ENCODE peak calls at places on chromosomes 16 and 17, in ten cellular contexts. M is esophagus squamous epithelium, H is HCT116, B is prostate gland, V is right lobe of liver, G is uterus, O is IMR-90, D is A549, A is ovary, N is HepG2. U is an unnamed sample. For H3K4me1, the result is how much of the 10 kb centered on the place peaks cover.

GRCh38 chr17:46266656-46267544 is 28.0 kb upstream of the LRRC37A start:
- DNase-seq in M (peak), H (peak), B (peak), V (peak), G (peak), O (peak), D (peak), A (peak), N (peak), U (peak)

GRCh38 chr17:76957600-76958464 is 89.6 kb downstream of the MGAT5B start:
- DNase-seq in M (no peak), H (no peak), B (no peak), V (no peak), G (no peak), O (peak), D (no peak), A (no peak), N (no peak), U (no peak)

GRCh38 chr17:2095536-2095910 is 40.6 kb downstream of the HIC1 start:
- DNase-seq in M (no peak), H (no peak), B (no peak), V (no peak), G (no peak), O (no peak), D (no peak), A (no peak), N (no peak), U (no peak)

GRCh38 chr17:2158011-2158410 is 103.1 kb downstream of the HIC1 start:
- DNase-seq in M (no peak), H (no peak), B (no peak), V (no peak), G (peak), O (peak), D (no peak), A (no peak), N (peak), U (no peak)

GRCh38 chr16:68893710-68894705 is 50.7 kb downstream of the TANGO6 start:
- DNase-seq in M (no peak), H (no peak), B (no peak), V (peak), G (no peak), O (peak), D (peak), A (no peak), N (peak), U (no peak)

GRCh38 chr17:45221081-45221996 is at the start of gene FMNL1:
- DNase-seq in M (no peak), H (no peak), B (no peak), V (peak), G (no peak), O (no peak), D (no peak), A (no peak), N (no peak), U (no peak)

GRCh38 chr16:89112377-89113151 is 18.9 kb downstream of the ACSF3 start:
- DNase-seq in M (no peak), H (no peak), B (no peak), V (no peak), G (no peak), O (no peak), D (no peak), A (no peak), N (no peak), U (no peak)

GRCh38 chr17:11950771-11951519 is 46.3 kb downstream of the ZNF18 start:
- DNase-seq in M (no peak), H (no peak), B (no peak), V (no peak), G (no peak), O (no peak), D (no peak), A (no peak), N (no peak), U (no peak)

GRCh38 chr17:81033535-81034167 is 1.3 kb upstream of the BAIAP2 start:
- DNase-seq in M (no peak), H (no peak), B (no peak), V (no peak), G (no peak), O (no peak), D (no peak), A (no peak), N (peak), U (no peak)

GRCh38 chr16:11669380-11670146 is 1.3 kb downstream of the SNN start:
- DNase-seq in M (no peak), H (no peak), B (no peak), V (peak), G (peak), O (peak), D (no peak), A (no peak), N (no peak), U (no peak)

GRCh38 chr16:30010817-30011504 is at the start of gene DOC2A:
- DNase-seq in M (no peak), H (no peak), B (no peak), V (no peak), G (no peak), O (no peak), D (no peak), A (no peak), N (no peak), U (no peak)

GRCh38 chr16:88716201-88716600 is 9.9 kb downstream of the CTU2 start:
- DNase-seq in M (no peak), H (no peak), B (no peak), V (no peak), G (no peak), O (no peak), D (no peak), A (no peak), N (no peak), U (no peak)

GRCh38 chr17:954431-955164 is 25.0 kb downstream of the NXN start:
- DNase-seq in M (no peak), H (no peak), B (no peak), V (no peak), G (peak), O (peak), D (peak), A (no peak), N (peak), U (no peak)

GRCh38 chr17:28533091-28533670 is 19.2 kb downstream of the UNC119 start:
- DNase-seq in M (no peak), H (no peak), B (peak), V (no peak), G (no peak), O (no peak), D (no peak), A (no peak), N (no peak), U (no peak)

GRCh38 chr17:80855968-80856862 is 135.4 kb upstream of the CHMP6 start:
- DNase-seq in M (no peak), H (peak), B (no peak), V (no peak), G (peak), O (peak), D (peak), A (no peak), N (peak), U (no peak)

GRCh38 chr17:77372444-77373297 is 231.9 kb downstream of the SEC14L1 start:
- DNase-seq in M (no peak), H (no peak), B (peak), V (peak), G (peak), O (peak), D (no peak), A (peak), N (peak), U (no peak)

GRCh38 chr17:21513012-21513570 is 136.9 kb downstream of the KCNJ12 start:
- DNase-seq in M (peak), H (peak), B (peak), V (peak), G (peak), O (peak), D (peak), A (peak), N (peak), U (peak)

GRCh38 chr17:36578671-36579070 is 13.0 kb upstream of the DHRS11 start:
- DNase-seq in M (no peak), H (no peak), B (no peak), V (no peak), G (no peak), O (peak), D (no peak), A (no peak), N (no peak), U (no peak)

GRCh38 chr16:1981398-1981836 is at the start of gene NOXO1:
- DNase-seq in M (no peak), H (no peak), B (no peak), V (no peak), G (no peak), O (no peak), D (no peak), A (no peak), N (no peak), U (no peak)
- H3K4me1 ChIP-seq in M (under half), H (under half), B (under half), V (under half), G (under half), O (under half), D (under half), A (under half), N (under half), U (half or more)

GRCh38 chr17:82243648-82244412 is 15.0 kb downstream of the SLC16A3 start:
- DNase-seq in M (no peak), H (no peak), B (no peak), V (no peak), G (no peak), O (no peak), D (no peak), A (no peak), N (no peak), U (no peak)
- TF ChIP-seq POLR2A in M (no peak), H (no peak), B (no peak), V (no peak), G (no peak), O (no peak), D (no peak), A (no peak), N (no peak), U (no peak)

GRCh38 chr17:4690745-4691144 is 13.2 kb downstream of the PELP1 start:
- DNase-seq in M (no peak), H (no peak), B (no peak), V (no peak), G (no peak), O (no peak), D (no peak), A (no peak), N (no peak), U (no peak)

GRCh38 chr17:4691686-4692085 is 12.3 kb downstream of the PELP1 start:
- DNase-seq in M (no peak), H (no peak), B (no peak), V (no peak), G (no peak), O (peak), D (no peak), A (no peak), N (no peak), U (no peak)

GRCh38 chr17:4693416-4693815 is 10.5 kb downstream of the PELP1 start:
- DNase-seq in M (no peak), H (no peak), B (no peak), V (no peak), G (no peak), O (no peak), D (no peak), A (no peak), N (no peak), U (no peak)

GRCh38 chr17:4696432-4696796 is 7.5 kb downstream of the PELP1 start:
- DNase-seq in M (no peak), H (no peak), B (no peak), V (no peak), G (no peak), O (no peak), D (no peak), A (no peak), N (no peak), U (no peak)
- H3K4me3 ChIP-seq in M (no peak), H (no peak), B (no peak), V (no peak), G (no peak), O (no peak), D (no peak), A (no peak), N (no peak), U (no peak)

GRCh38 chr16:56997931-56998330 is 8.6 kb downstream of the NLRC5 start:
- DNase-seq in M (no peak), H (no peak), B (no peak), V (peak), G (no peak), O (no peak), D (no peak), A (no peak), N (no peak), U (no peak)

GRCh38 chr16:56997264-56997663 is 7.9 kb downstream of the NLRC5 start:
- DNase-seq in M (no peak), H (no peak), B (no peak), V (no peak), G (no peak), O (no peak), D (no peak), A (no peak), N (no peak), U (no peak)

GRCh38 chr16:56993204-56993603 is 3.8 kb downstream of the NLRC5 start:
- DNase-seq in M (no peak), H (no peak), B (no peak), V (no peak), G (no peak), O (peak), D (no peak), A (no peak), N (no peak), U (no peak)

GRCh38 chr16:56995136-56995805 is 5.9 kb downstream of the NLRC5 start:
- DNase-seq in M (no peak), H (no peak), B (no peak), V (peak), G (no peak), O (no peak), D (no peak), A (no peak), N (no peak), U (no peak)

DNA sequence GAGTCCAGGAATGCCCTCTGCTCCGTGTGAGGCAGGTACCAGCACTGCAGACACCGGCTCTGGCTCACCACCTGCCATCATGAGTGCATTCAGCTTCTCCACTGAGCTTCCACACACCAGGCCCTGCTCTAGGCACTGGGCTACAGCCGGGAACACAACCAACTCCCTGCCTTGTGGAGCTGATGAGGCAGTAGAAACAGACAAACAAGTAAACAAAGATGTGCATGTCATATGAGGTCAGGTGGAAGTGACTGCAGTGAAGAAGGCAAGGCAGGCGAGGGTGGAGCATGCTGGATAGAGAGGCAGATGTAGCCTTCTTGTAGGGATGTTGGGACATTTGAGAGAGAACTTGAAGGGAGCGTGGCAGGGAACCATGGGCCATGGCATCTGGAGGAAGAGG is 5.0 kb downstream of the NLRC5 start:
- DNase-seq in M (no peak), H (no peak), B (no peak), V (peak), G (no peak), O (no peak), D (no peak), A (no peak), N (no peak), U (no peak)
- H3K4me1 ChIP-seq in M (under half), H (under half), B (under half), V (under half), G (under half), O (under half), D (under half), A (under half), N (under half), U (under half)

DNA sequence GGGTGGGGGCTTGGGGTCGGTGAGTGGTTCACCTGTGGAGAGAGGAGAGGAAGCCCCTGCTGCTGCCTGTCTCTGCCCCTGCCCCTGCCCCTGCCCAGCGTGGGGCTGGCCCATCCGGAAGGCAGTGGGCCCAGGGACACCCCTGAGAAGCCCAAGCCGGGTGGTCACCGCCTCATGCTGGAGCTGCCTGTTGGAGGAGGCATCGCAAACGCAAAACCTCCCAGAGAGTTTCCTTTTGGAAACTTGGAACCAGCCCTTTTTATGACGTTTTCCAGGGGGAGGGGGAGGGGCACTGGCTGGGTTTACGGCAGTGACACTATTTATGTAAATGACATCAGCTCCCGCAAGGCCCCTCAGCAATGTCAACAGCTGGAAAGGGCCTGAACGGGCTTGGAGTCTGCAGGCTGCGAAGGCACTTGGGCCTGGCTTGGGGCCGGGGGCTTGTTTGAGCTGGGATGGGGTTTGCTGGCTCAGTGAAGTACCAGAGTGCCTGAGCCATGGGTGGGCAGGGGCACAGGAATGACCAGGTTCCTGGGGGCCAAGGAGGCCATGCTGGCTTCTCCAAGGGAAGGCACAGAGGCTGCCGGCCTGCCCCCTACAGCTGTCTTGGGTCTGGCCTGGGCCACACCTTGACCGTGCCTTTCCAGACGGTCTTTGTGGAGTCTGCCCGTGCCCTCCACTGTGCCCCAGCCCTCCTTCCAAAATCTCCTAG is 219.5 kb downstream of the NTN1 start:
- DNase-seq in M (no peak), H (no peak), B (peak), V (peak), G (peak), O (peak), D (peak), A (peak), N (peak), U (peak)
- TF ChIP-seq POLR2A in M (no peak), H (no peak), B (no peak), V (no peak), G (peak), O (no peak), D (no peak), A (peak), N (no peak), U (no peak)

GRCh38 chr16:3573146-3573815 is 3.9 kb downstream of the NLRC3 start:
- DNase-seq in M (no peak), H (no peak), B (no peak), V (no peak), G (no peak), O (no peak), D (no peak), A (no peak), N (no peak), U (no peak)

GRCh38 chr16:3577302-3577752 is at the start of gene NLRC3:
- DNase-seq in M (no peak), H (no peak), B (no peak), V (peak), G (no peak), O (no peak), D (no peak), A (no peak), N (no peak), U (no peak)

GRCh38 chr16:3574195-3574594 is 3.0 kb downstream of the NLRC3 start:
- DNase-seq in M (no peak), H (no peak), B (no peak), V (no peak), G (no peak), O (no peak), D (no peak), A (no peak), N (no peak), U (no peak)

GRCh38 chr16:3576211-3576610 is 992 bp downstream of the NLRC3 start:
- DNase-seq in M (no peak), H (no peak), B (no peak), V (peak), G (no peak), O (no peak), D (no peak), A (no peak), N (no peak), U (no peak)

GRCh38 chr16:3575491-3575890 is 1.7 kb downstream of the NLRC3 start:
- DNase-seq in M (no peak), H (no peak), B (no peak), V (no peak), G (no peak), O (no peak), D (no peak), A (no peak), N (no peak), U (no peak)
- H3K4me3 ChIP-seq in M (no peak), H (no peak), B (no peak), V (no peak), G (no peak), O (no peak), D (no peak), A (no peak), N (no peak), U (no peak)

DNA sequence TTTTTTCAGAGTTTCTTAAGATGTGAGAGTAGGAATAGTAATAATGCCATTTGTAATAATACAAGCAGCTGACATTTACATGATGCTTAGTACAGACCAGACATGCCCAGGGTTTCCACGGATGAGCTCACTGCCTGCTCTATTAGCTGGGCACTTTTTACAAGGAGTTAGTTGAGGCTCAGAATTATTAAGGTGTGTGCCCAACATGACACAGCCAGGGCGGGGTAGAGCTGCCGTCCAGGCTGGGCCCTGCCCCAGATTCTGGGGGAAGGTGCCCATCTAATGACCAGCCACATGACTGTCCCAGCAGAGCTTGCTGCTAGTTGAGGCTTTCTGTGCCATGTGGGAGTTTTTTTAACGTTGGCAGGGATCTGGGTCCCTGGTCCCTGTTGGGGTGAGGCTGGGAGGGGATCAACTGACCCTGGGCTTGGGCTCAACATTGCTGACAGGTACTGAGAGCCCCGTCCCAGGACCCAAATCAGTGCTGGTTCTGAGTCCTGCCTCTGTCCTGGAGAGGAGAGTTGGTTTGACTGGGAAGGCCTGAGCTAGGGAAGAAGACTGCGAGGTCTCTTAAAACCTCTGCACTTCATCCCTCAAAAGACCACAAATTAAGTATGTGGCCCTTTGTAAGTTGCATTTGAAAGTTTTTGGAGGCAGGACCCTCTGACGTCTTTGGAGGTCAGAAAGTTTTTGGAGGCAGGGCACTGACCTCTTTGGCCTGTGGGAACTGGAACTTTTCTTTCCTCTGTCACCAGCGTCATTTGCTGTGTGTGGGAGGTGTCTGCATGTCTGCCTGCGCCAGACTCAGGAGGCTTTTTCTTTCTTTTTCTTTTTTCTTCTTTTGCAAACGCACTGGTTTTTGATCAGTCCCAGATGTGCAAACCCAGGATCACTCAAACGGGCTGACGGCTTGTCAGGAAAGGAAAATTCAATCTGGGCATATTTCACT is 2.2 kb downstream of the CRISPLD2 start:
- DNase-seq in M (no peak), H (no peak), B (no peak), V (no peak), G (peak), O (no peak), D (no peak), A (no peak), N (no peak), U (no peak)
- H3K4me1 ChIP-seq in M (under half), H (under half), B (under half), V (under half), G (under half), O (under half), D (under half), A (under half), N (under half), U (half or more)

GRCh38 chr17:58092101-58092796 is 9.0 kb downstream of the DYNLL2 start:
- DNase-seq in M (no peak), H (no peak), B (no peak), V (no peak), G (no peak), O (no peak), D (no peak), A (no peak), N (no peak), U (peak)
- TF ChIP-seq POLR2A in M (no peak), H (no peak), B (no peak), V (no peak), G (no peak), O (no peak), D (no peak), A (no peak), N (peak), U (no peak)

GRCh38 chr17:18157354-18157985 is 26.2 kb upstream of the ALKBH5 start:
- DNase-seq in M (no peak), H (no peak), B (no peak), V (no peak), G (no peak), O (no peak), D (no peak), A (no peak), N (no peak), U (no peak)
- H3K4me3 ChIP-seq in M (no peak), H (no peak), B (no peak), V (no peak), G (no peak), O (no peak), D (no peak), A (no peak), N (no peak), U (peak)